ENCODE peak calls at places on chromosomes 1 and 21, in eight cellular contexts. F is neural crest cell, M is omental fat pad, Q is mesothelial cell of epicardium, O is IMR-90, U is LNCaP clone FGC, V is fibroblast of pulmonary artery, G is tibial artery. H is an unnamed sample.

GRCh38 chr1:168609133-168609715 is 32.8 kb downstream of the XCL1 start:
- DNase-seq in U (no peak), O (peak; percentile 5), V (peak; percentile 67), F (no peak), Q (no peak), G (peak; percentile 62), M (no peak), H (no peak)

GRCh38 chr21:26555554-26555953 is 17.5 kb downstream of the CYYR1 start:
- DNase-seq in M (no peak), F (no peak), V (no peak), U (no peak), O (no peak), G (no peak), Q (no peak), H (no peak)

GRCh38 chr1:112674440-112674985 is at the start of gene MOV10:
- DNase-seq in V (peak; percentile 76), U (no peak), M (no peak), F (peak; percentile 53), Q (no peak), G (peak; percentile 70), O (peak; percentile 67), H (peak; percentile 60)

GRCh38 chr1:36669297-36669696 is 186.6 kb upstream of the CSF3R start:
- DNase-seq in Q (no peak), O (no peak), V (no peak), G (no peak), F (no peak), U (no peak), M (no peak), H (no peak)

GRCh38 chr1:192133350-192133950 is 24.8 kb upstream of the RGS18 start:
- DNase-seq in G (no peak), F (no peak), V (peak; percentile 52), U (no peak), M (no peak), Q (no peak), O (peak; percentile 66), H (no peak)

GRCh38 chr1:11788549-11789053 is 17.2 kb downstream of the MTHFR start:
- DNase-seq in G (no peak), F (no peak), M (no peak), O (no peak), U (no peak), Q (no peak), V (no peak), H (no peak)

GRCh38 chr21:38787461-38788274 is 18.1 kb upstream of the ETS2 start:
- DNase-seq in F (no peak), O (peak; percentile 76), U (peak; percentile 80), M (no peak), V (peak; percentile 62), G (no peak), Q (no peak), H (no peak)

GRCh38 chr1:151542710-151543129 is 2.6 kb downstream of the TUFT1 start:
- DNase-seq in U (peak; percentile 56), M (no peak), V (peak; percentile 57), Q (no peak), O (peak; percentile 86), F (no peak), G (no peak), H (no peak)

GRCh38 chr21:44449473-44450363 is 5.6 kb upstream of the LRRC3 start:
- DNase-seq in G (peak; percentile 21), Q (no peak), M (no peak), O (no peak), U (no peak), V (no peak), F (no peak), H (peak; percentile 27)

GRCh38 chr1:66282343-66282852 is 251.6 kb upstream of the SGIP1 start:
- DNase-seq in O (peak; percentile 95), M (no peak), U (no peak), G (no peak), V (peak; percentile 91), Q (no peak), F (no peak), H (no peak)

GRCh38 chr1:230463760-230464159 is 37.6 kb upstream of the PGBD5 start:
- DNase-seq in O (no peak), Q (no peak), U (no peak), V (no peak), G (no peak), F (no peak), M (no peak), H (no peak)

GRCh38 chr1:109425902-109426277 is 358 bp downstream of the PSMA5 start:
- DNase-seq in U (no peak), G (no peak), F (peak; percentile 19), Q (no peak), M (peak; percentile 35), O (peak; percentile 53), V (peak; percentile 38), H (peak; percentile 86)

GRCh38 chr1:119978018-119978505 is 81.7 kb upstream of the ADAM30 start:
- DNase-seq in F (no peak), G (no peak), Q (no peak), M (no peak), V (no peak), U (no peak), O (no peak), H (no peak)

GRCh38 chr1:84090447-84091244 is 53.4 kb upstream of the PRKACB start:
- DNase-seq in O (no peak), Q (no peak), G (no peak), F (no peak), V (no peak), M (no peak), U (peak; percentile 63), H (no peak)

GRCh38 chr1:55959136-55959548 is 620.2 kb downstream of the PLPP3 start:
- DNase-seq in G (no peak), U (no peak), O (no peak), Q (no peak), V (no peak), M (no peak), F (no peak), H (no peak)

GRCh38 chr21:46017148-46017547 is 35.6 kb downstream of the COL6A1 start:
- DNase-seq in Q (no peak), F (no peak), G (no peak), O (no peak), U (no peak), M (no peak), V (no peak), H (no peak)

GRCh38 chr1:111556318-111557037 is 53.0 kb upstream of the ADORA3 start:
- DNase-seq in F (no peak), O (no peak), V (no peak), G (no peak), U (no peak), M (no peak), Q (no peak), H (no peak)

GRCh38 chr1:30928789-30929134 is 20.2 kb upstream of the SDC3 start:
- DNase-seq in U (no peak), M (no peak), O (no peak), G (no peak), V (no peak), Q (no peak), F (no peak), H (no peak)

GRCh38 chr1:26161408-26162219 is 2.7 kb downstream of the FAM110D start:
- DNase-seq in G (peak; percentile 30), Q (no peak), U (no peak), M (no peak), F (peak; percentile 58), O (peak; percentile 31), V (peak; percentile 45), H (no peak)

GRCh38 chr1:110478241-110478640 is 27.3 kb downstream of the PROK1 start:
- DNase-seq in V (no peak), M (no peak), Q (no peak), G (no peak), U (peak; percentile 67), F (no peak), O (no peak), H (no peak)

GRCh38 chr1:31723828-31724359 is 20.1 kb upstream of the COL16A1 start:
- DNase-seq in V (peak; percentile 79), Q (peak; percentile 77), G (peak; percentile 53), O (peak; percentile 75), M (peak; percentile 50), U (peak; percentile 18), F (peak; percentile 84), H (no peak)

GRCh38 chr1:58155418-58156123 is 391.0 kb downstream of the OMA1 start:
- DNase-seq in G (no peak), V (peak; percentile 4), Q (no peak), F (peak; percentile 34), M (no peak), U (peak; percentile 15), O (no peak), H (no peak)
- TF ChIP-seq CTCF in G (no peak), V (peak; percentile 31), Q (peak; percentile 22), F (peak; percentile 62), M (no peak), U (peak; percentile 70), O (peak; percentile 27), H (peak; percentile 53)

DNA sequence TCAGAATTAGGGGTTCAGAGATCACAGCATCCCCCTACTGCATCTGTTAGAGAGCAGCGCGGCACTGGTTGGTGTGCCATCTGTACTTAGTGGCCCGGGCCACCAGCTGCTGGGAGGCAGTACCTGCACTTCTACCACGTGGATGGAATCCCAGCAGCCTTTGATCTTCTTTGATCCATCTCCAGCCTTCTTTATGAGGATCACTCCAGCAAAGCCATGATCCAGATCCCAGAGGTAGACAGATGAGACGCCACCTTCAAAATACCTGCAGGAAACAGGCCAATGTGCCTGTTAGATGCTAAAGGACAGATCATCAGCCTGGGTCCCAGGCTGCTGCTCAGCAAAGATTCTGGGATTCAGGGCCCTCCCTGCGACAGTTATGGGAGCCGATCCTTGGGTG is 45.2 kb downstream of the SLC66A1 start:
- DNase-seq in M (no peak), V (no peak), O (no peak), G (no peak), F (no peak), U (no peak), Q (no peak), H (no peak)
- TF ChIP-seq CTCF in M (no peak), V (no peak), O (no peak), G (no peak), F (no peak), U (no peak), Q (no peak), H (no peak)

GRCh38 chr1:155253208-155253607 is 2.1 kb downstream of the ENTREP3 start:
- DNase-seq in U (no peak), M (no peak), F (no peak), G (no peak), V (no peak), Q (no peak), O (no peak), H (no peak)
- TF ChIP-seq CTCF in U (no peak), M (no peak), F (no peak), G (no peak), V (peak; percentile 10), Q (no peak), O (no peak), H (no peak)

GRCh38 chr1:33305016-33305415 is 15.9 kb downstream of the A3GALT2 start:
- DNase-seq in U (no peak), Q (no peak), F (no peak), V (no peak), G (no peak), O (no peak), M (no peak), H (no peak)
- TF ChIP-seq CTCF in U (no peak), Q (no peak), F (no peak), V (no peak), G (no peak), O (no peak), M (no peak), H (no peak)

H was measured in CD14-positive monocyte.